ENCODE peak calls at places on chromosomes 16 and 17, in seven cellular contexts. One of them, this sample, is unnamed.

GRCh38 chr17:82160081-82160480 is 52.6 kb downstream of the CCDC57 start:
- DNase-seq in HCT116: peak
- DNase-seq in fibroblast of lung: no peak
- DNase-seq in neural progenitor cell: no peak
- DNase-seq in GM23248: peak
- DNase-seq in HepG2: no peak
- DNase-seq in mammary epithelial cell: peak
- DNase-seq in this sample: no peak

GRCh38 chr16:22948603-22949368 is 134.8 kb downstream of the HS3ST2 start:
- DNase-seq in mammary epithelial cell: peak
- DNase-seq in neural progenitor cell: peak
- DNase-seq in fibroblast of lung: peak
- DNase-seq in HepG2: peak
- DNase-seq in GM23248: peak
- DNase-seq in HCT116: peak
- DNase-seq in this sample: peak

GRCh38 chr16:51430716-51431369 is 279.8 kb upstream of the SALL1 start:
- DNase-seq in GM23248: peak
- DNase-seq in fibroblast of lung: no peak
- DNase-seq in HepG2: no peak
- DNase-seq in HCT116: no peak
- DNase-seq in mammary epithelial cell: peak
- DNase-seq in neural progenitor cell: no peak
- DNase-seq in this sample: no peak

GRCh38 chr17:7035591-7036368 is at the start of gene SLC16A13:
- DNase-seq in neural progenitor cell: peak
- DNase-seq in HepG2: peak
- DNase-seq in fibroblast of lung: peak
- DNase-seq in mammary epithelial cell: peak
- DNase-seq in HCT116: peak
- DNase-seq in GM23248: peak
- DNase-seq in this sample: peak

GRCh38 chr17:42163113-42163512 is 8.3 kb upstream of the RAB5C start:
- DNase-seq in mammary epithelial cell: no peak
- DNase-seq in GM23248: no peak
- DNase-seq in neural progenitor cell: peak
- DNase-seq in fibroblast of lung: no peak
- DNase-seq in HepG2: peak
- DNase-seq in HCT116: peak
- DNase-seq in this sample: no peak

GRCh38 chr16:57736419-57737281 is 1.1 kb downstream of the KATNB1 start:
- DNase-seq in fibroblast of lung: peak
- DNase-seq in GM23248: peak
- DNase-seq in HCT116: no peak
- DNase-seq in neural progenitor cell: peak
- DNase-seq in mammary epithelial cell: peak
- DNase-seq in HepG2: peak
- DNase-seq in this sample: no peak

GRCh38 chr16:12290165-12290564 is 313.6 kb downstream of the SNX29 start:
- DNase-seq in HepG2: no peak
- DNase-seq in neural progenitor cell: no peak
- DNase-seq in mammary epithelial cell: no peak
- DNase-seq in HCT116: no peak
- DNase-seq in GM23248: no peak
- DNase-seq in fibroblast of lung: no peak
- DNase-seq in this sample: no peak

GRCh38 chr17:60135951-60136666 is 13.7 kb upstream of the CA4 start:
- DNase-seq in mammary epithelial cell: no peak
- DNase-seq in fibroblast of lung: no peak
- DNase-seq in HepG2: no peak
- DNase-seq in HCT116: no peak
- DNase-seq in GM23248: no peak
- DNase-seq in neural progenitor cell: no peak
- DNase-seq in this sample: no peak

GRCh38 chr16:24997665-24998064 is 17.5 kb downstream of the ARHGAP17 start:
- DNase-seq in neural progenitor cell: no peak
- DNase-seq in HepG2: no peak
- DNase-seq in mammary epithelial cell: no peak
- DNase-seq in HCT116: no peak
- DNase-seq in GM23248: no peak
- DNase-seq in fibroblast of lung: no peak
- DNase-seq in this sample: no peak

GRCh38 chr16:83335076-83335475 is 472.7 kb upstream of the HSBP1 start:
- DNase-seq in GM23248: no peak
- DNase-seq in neural progenitor cell: no peak
- DNase-seq in HepG2: no peak
- DNase-seq in mammary epithelial cell: no peak
- DNase-seq in HCT116: no peak
- DNase-seq in fibroblast of lung: no peak
- DNase-seq in this sample: no peak

GRCh38 chr17:76385892-76386786 is 1.7 kb downstream of the SPHK1 start:
- DNase-seq in fibroblast of lung: peak
- DNase-seq in GM23248: peak
- DNase-seq in HCT116: peak
- DNase-seq in mammary epithelial cell: peak
- DNase-seq in neural progenitor cell: peak
- DNase-seq in HepG2: peak
- DNase-seq in this sample: no peak

GRCh38 chr16:8816967-8817662 is 19.5 kb downstream of the PMM2 start:
- DNase-seq in HepG2: no peak
- DNase-seq in fibroblast of lung: no peak
- DNase-seq in neural progenitor cell: no peak
- DNase-seq in HCT116: no peak
- DNase-seq in GM23248: peak
- DNase-seq in mammary epithelial cell: no peak
- DNase-seq in this sample: no peak

GRCh38 chr16:73385701-73386100 is 337.8 kb upstream of the ZFHX3 start:
- DNase-seq in HepG2: no peak
- DNase-seq in mammary epithelial cell: no peak
- DNase-seq in fibroblast of lung: no peak
- DNase-seq in GM23248: no peak
- DNase-seq in neural progenitor cell: no peak
- DNase-seq in HCT116: no peak
- DNase-seq in this sample: no peak
- H3K9ac ChIP-seq in HepG2: no peak
- H3K9ac ChIP-seq in mammary epithelial cell: no peak
- H3K9ac ChIP-seq in fibroblast of lung: no peak
- H3K9ac ChIP-seq in GM23248: no peak
- H3K9ac ChIP-seq in neural progenitor cell: no peak
- H3K9ac ChIP-seq in HCT116: no peak
- H3K9ac ChIP-seq in this sample: no peak

DNA sequence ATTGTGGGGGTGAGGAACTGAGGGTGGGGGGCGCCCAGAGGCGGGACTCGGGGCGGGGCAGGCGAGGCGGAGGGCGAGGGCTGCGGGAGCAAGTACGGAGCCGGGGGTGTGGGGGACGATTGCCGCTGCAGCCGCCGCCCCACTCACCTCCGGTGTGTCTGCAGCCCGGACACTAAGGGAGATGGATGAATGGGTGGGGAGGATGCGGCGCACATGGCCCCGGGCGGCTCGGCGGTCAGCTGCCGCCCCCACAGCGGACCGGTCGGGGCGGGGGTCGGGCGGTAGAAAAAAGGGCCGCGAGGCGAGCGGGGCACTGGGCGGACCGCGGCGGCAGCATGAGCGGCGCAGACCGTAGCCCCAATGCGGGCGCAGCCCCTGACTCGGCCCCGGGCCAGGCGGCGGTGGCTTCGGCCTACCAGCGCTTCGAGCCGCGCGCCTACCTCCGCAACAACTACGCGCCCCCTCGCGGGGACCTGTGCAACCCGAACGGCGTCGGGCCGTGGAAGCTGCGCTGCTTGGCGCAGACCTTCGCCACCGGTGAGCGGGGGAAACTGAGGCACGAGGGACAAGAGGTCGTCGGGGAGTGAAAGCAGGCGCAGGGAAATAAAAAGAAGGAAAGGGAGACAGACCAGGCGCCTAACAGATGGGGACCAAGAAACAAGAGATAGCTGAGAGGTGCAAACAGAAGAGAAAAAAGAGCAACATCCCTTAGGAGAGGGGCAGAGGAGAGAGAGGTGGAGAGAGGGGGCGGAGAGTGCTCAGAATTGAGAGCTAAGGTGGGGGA is at the start of gene PNMT:
- DNase-seq in HepG2: peak
- DNase-seq in neural progenitor cell: peak
- DNase-seq in fibroblast of lung: peak
- DNase-seq in HCT116: no peak
- DNase-seq in GM23248: peak
- DNase-seq in mammary epithelial cell: peak
- DNase-seq in this sample: no peak
- TF ChIP-seq EZH2 in HepG2: peak
- TF ChIP-seq EZH2 in neural progenitor cell: peak
- TF ChIP-seq EZH2 in fibroblast of lung: peak
- TF ChIP-seq EZH2 in HCT116: no peak
- TF ChIP-seq EZH2 in GM23248: peak
- TF ChIP-seq EZH2 in mammary epithelial cell: no peak
- TF ChIP-seq EZH2 in this sample: no peak

DNA sequence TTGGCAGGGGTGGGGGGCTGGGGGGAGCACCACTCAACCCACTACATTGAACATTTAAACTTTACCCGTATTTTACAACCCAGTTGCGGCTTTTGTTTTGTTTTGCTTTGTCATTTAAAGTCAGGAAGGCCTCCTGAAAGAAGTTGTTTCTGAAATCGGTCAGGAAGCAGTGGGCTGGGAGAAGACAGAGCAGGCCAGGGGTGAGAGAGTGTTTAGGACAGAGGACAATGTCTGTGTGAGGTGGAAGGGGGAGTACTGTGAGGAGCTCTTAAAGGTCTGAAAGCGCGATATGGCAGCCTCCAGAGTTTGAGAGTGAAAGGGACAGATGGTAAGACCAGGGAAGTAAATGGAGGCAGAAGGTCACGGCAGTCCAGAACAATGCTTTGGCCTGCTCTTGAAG is 6.0 kb upstream of the WFIKKN2 start:
- DNase-seq in mammary epithelial cell: no peak
- DNase-seq in neural progenitor cell: no peak
- DNase-seq in HepG2: no peak
- DNase-seq in fibroblast of lung: no peak
- DNase-seq in GM23248: no peak
- DNase-seq in HCT116: no peak
- DNase-seq in this sample: no peak
- H3K4me3 ChIP-seq in mammary epithelial cell: no peak
- H3K4me3 ChIP-seq in neural progenitor cell: no peak
- H3K4me3 ChIP-seq in HepG2: no peak
- H3K4me3 ChIP-seq in fibroblast of lung: no peak
- H3K4me3 ChIP-seq in GM23248: no peak
- H3K4me3 ChIP-seq in HCT116: no peak
- H3K4me3 ChIP-seq in this sample: no peak

DNA sequence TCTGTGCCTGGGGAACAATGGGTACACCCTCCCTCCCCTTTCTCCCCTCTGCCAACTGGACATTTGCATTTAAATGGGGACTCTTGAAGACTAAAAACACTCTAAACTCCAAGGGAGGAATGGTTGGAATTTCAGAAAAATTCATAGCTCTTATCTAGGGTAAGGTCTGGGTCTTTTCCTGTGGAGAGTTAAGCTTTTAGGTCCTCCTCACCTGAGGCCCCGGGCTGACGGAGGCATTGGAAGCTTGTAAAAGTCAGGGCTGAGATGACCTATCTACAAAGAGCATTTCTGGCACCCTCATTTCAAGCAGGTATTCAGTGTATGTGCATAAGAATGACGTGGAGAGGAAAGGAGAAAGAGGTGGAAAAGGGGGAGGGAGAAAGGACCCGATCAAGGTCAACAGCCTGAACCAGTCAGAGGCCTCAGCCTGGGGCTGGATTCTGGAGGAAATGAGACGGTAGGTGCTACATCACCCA is 78.0 kb downstream of the RAP1GAP2 start:
- DNase-seq in HepG2: peak
- DNase-seq in HCT116: no peak
- DNase-seq in GM23248: no peak
- DNase-seq in mammary epithelial cell: no peak
- DNase-seq in neural progenitor cell: peak
- DNase-seq in fibroblast of lung: no peak
- DNase-seq in this sample: no peak
- H3K9ac ChIP-seq in HepG2: no peak
- H3K9ac ChIP-seq in HCT116: no peak
- H3K9ac ChIP-seq in GM23248: no peak
- H3K9ac ChIP-seq in mammary epithelial cell: no peak
- H3K9ac ChIP-seq in neural progenitor cell: no peak
- H3K9ac ChIP-seq in fibroblast of lung: no peak
- H3K9ac ChIP-seq in this sample: no peak

DNA sequence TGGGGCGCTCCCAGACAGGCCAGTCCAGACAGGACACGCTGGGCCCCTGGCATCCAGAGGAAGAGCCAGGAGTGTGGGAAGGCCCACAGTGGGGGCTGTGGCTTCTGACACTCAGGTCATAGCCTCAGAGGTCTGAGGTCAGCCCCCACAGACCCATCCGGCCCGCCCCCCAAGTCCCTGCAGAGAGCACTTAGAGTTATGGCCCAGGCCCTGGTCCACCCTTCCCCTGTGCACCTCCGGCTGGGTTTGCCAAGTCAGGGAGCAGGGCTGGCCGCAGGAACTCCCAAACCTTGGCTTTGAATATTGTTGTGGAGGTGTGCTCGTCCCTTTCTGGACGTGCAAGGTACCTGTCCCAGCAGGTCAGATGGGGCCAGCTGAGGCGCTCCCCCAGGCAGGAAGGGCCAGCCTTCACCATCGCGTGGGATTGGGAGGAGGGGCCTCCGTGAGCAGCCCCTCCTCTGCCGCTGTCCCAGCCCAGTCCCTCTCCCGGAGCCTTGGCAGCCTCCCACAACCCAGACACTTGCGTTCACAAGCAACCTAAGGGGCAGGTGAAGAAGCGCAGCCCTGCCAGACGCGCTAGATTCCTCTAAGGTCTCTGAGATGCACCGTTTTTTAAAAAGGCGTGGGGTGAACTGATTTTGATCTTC is 74.6 kb downstream of the SOCS1 start:
- DNase-seq in fibroblast of lung: no peak
- DNase-seq in GM23248: no peak
- DNase-seq in HCT116: no peak
- DNase-seq in HepG2: no peak
- DNase-seq in mammary epithelial cell: peak
- DNase-seq in neural progenitor cell: no peak
- DNase-seq in this sample: no peak
- TF ChIP-seq EZH2 in fibroblast of lung: no peak
- TF ChIP-seq EZH2 in GM23248: no peak
- TF ChIP-seq EZH2 in HCT116: no peak
- TF ChIP-seq EZH2 in HepG2: no peak
- TF ChIP-seq EZH2 in mammary epithelial cell: no peak
- TF ChIP-seq EZH2 in neural progenitor cell: no peak
- TF ChIP-seq EZH2 in this sample: no peak

GRCh38 chr17:79809530-79810137 is 12.8 kb upstream of the CBX8 start:
- DNase-seq in HepG2: no peak
- DNase-seq in HCT116: no peak
- DNase-seq in mammary epithelial cell: no peak
- DNase-seq in GM23248: no peak
- DNase-seq in fibroblast of lung: no peak
- DNase-seq in neural progenitor cell: peak
- DNase-seq in this sample: no peak
- H3K4me3 ChIP-seq in HepG2: peak
- H3K4me3 ChIP-seq in HCT116: no peak
- H3K4me3 ChIP-seq in mammary epithelial cell: peak
- H3K4me3 ChIP-seq in GM23248: no peak
- H3K4me3 ChIP-seq in fibroblast of lung: no peak
- H3K4me3 ChIP-seq in neural progenitor cell: peak
- H3K4me3 ChIP-seq in this sample: peak

This sample was measured in SK-N-MC.